ENCODE peak calls at places on chromosomes 5 and 9, in seven cellular contexts. H is suprapubic skin, E is HCT116, J is transverse colon, C is GM12878, Q is endothelial cell of umbilical vein, B is stomach. W is an unnamed sample.
A peak's percentile ranks its signal among the peaks of the same experiment; 100 is the strongest.

GRCh38 chr9:93307468-93308157 is 123.7 kb downstream of the WNK2 start:
- DNase-seq in E (no peak), J (peak; percentile 3), C (no peak), H (peak; percentile 80), B (no peak), Q (no peak), W (peak; percentile 54)

GRCh38 chr9:129569506-129570449 is 51.1 kb downstream of the C9orf50 start:
- DNase-seq in B (peak; percentile 37), H (no peak), J (no peak), E (peak; percentile 81), Q (peak; percentile 30), C (no peak), W (no peak)

GRCh38 chr5:35821513-35821912 is 35.2 kb upstream of the IL7R start:
- DNase-seq in Q (no peak), E (no peak), J (no peak), B (no peak), C (no peak), H (no peak), W (no peak)

GRCh38 chr9:131735238-131736181 is 4.4 kb downstream of the RAPGEF1 start:
- DNase-seq in E (no peak), J (peak; percentile 72), H (no peak), B (peak; percentile 56), C (no peak), Q (peak; percentile 72), W (no peak)

GRCh38 chr5:172123269-172123692 is 64.7 kb downstream of the STK10 start:
- DNase-seq in H (no peak), B (peak; percentile 56), C (no peak), E (no peak), Q (no peak), J (peak; percentile 47), W (no peak)

GRCh38 chr9:129720865-129721545 is 31.8 kb downstream of the PTGES start:
- DNase-seq in B (no peak), E (no peak), C (no peak), H (no peak), Q (no peak), J (no peak), W (no peak)

GRCh38 chr5:54443264-54443663 is 12.2 kb upstream of the HSPB3 start:
- DNase-seq in H (no peak), Q (peak; percentile 51), C (no peak), B (no peak), J (no peak), E (peak; percentile 8), W (no peak)

GRCh38 chr9:107020040-107020530 is 157.1 kb downstream of the ZNF462 start:
- DNase-seq in E (no peak), B (no peak), J (no peak), Q (no peak), C (peak; percentile 50), H (no peak), W (no peak)

GRCh38 chr5:14521748-14522147 is 59.8 kb upstream of the OTULINL start:
- DNase-seq in Q (no peak), E (no peak), C (no peak), J (no peak), H (no peak), B (no peak), W (no peak)

GRCh38 chr5:122458278-122458872 is 146.3 kb downstream of the SNCAIP start:
- DNase-seq in J (no peak), C (no peak), H (no peak), E (peak; percentile 21), B (no peak), Q (peak; percentile 9), W (no peak)

GRCh38 chr9:5621327-5621726 is 7.6 kb upstream of the RIC1 start:
- DNase-seq in E (peak; percentile 63), H (no peak), C (no peak), Q (peak; percentile 69), J (no peak), B (no peak), W (no peak)

GRCh38 chr9:36993933-36994764 is 39.9 kb downstream of the PAX5 start:
- DNase-seq in J (peak; percentile 64), E (no peak), H (no peak), C (peak; percentile 86), B (no peak), Q (no peak), W (peak; percentile 94)

GRCh38 chr9:136078498-136079011 is 16.5 kb downstream of the NACC2 start:
- DNase-seq in J (no peak), E (no peak), C (no peak), B (no peak), Q (no peak), H (no peak), W (no peak)

GRCh38 chr5:2286250-2286649 is 403.5 kb upstream of the IRX4 start:
- DNase-seq in C (no peak), B (no peak), E (no peak), Q (no peak), H (no peak), J (no peak), W (no peak)

GRCh38 chr9:36450110-36450732 is 50.2 kb upstream of the RNF38 start:
- DNase-seq in H (no peak), J (no peak), Q (peak; percentile 50), E (peak; percentile 22), B (no peak), C (no peak), W (no peak)

GRCh38 chr9:124861342-124862229 is at the start of the genes ARPC5L and RPL35:
- DNase-seq in Q (peak; percentile 94), E (peak; percentile 83), H (peak; percentile 98), C (peak; percentile 80), J (peak; percentile 97), B (peak; percentile 96), W (peak; percentile 99)

GRCh38 chr9:129491486-129491855 is 129.4 kb downstream of the C9orf50 start:
- DNase-seq in J (peak; percentile 56), H (no peak), E (no peak), Q (peak; percentile 30), B (peak; percentile 78), C (no peak), W (peak; percentile 90)

GRCh38 chr9:138077898-138078540 is 200.4 kb downstream of the CACNA1B start:
- DNase-seq in J (no peak), Q (no peak), B (peak; percentile 23), H (peak; percentile 54), E (no peak), C (no peak), W (peak; percentile 36)

GRCh38 chr5:66179297-66180051 is 35.4 kb downstream of the SREK1 start:
- DNase-seq in H (no peak), B (no peak), E (no peak), J (no peak), Q (no peak), C (no peak), W (no peak)

GRCh38 chr5:140821375-140822280 is at the start of gene PCDHA5:
- DNase-seq in H (no peak), Q (peak; percentile 38), C (no peak), J (no peak), E (no peak), B (no peak), W (no peak)

GRCh38 chr5:5342784-5343183 is 79.7 kb upstream of the ICE1 start:
- DNase-seq in H (no peak), J (no peak), B (no peak), Q (no peak), C (no peak), E (no peak), W (no peak)

GRCh38 chr9:117722108-117722761 is 18.0 kb downstream of the TLR4 start:
- DNase-seq in C (no peak), J (no peak), B (no peak), H (no peak), Q (no peak), E (no peak), W (no peak)

GRCh38 chr9:117723986-117724654 is 19.9 kb downstream of the TLR4 start:
- DNase-seq in Q (no peak), C (no peak), B (no peak), E (no peak), H (no peak), J (peak; percentile 17), W (peak; percentile 66)

GRCh38 chr9:117729375-117729774 is 25.2 kb downstream of the TLR4 start:
- DNase-seq in B (no peak), J (no peak), C (no peak), H (no peak), E (no peak), Q (no peak), W (no peak)

GRCh38 chr9:117720987-117721386 is 16.8 kb downstream of the TLR4 start:
- DNase-seq in H (no peak), B (no peak), J (no peak), E (no peak), C (no peak), Q (no peak), W (no peak)

DNA sequence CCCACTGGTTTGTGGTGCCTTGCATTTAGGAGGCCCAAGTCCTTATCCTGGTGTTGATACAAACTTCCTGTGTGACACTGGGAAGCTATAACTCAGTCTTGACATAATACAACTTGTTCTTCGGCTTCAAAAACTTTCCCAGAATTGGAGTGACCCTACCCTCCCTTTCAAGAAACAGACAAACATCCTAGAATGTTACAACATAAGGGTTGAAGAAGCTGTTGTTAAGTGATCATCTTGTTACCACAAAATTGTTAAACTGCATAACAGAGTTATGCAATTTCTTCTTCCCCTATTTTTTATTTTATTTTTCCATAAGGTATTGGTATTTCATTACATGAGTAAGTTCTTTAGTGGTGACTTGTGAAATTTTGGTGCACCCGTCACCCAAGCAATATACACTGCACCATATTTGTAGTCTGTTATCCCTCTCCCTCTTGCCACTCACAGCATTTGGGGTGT is 21.3 kb downstream of the TLR4 start:
- DNase-seq in J (no peak), Q (no peak), H (no peak), C (no peak), B (no peak), E (no peak), W (no peak)
- TF ChIP-seq POLR2AphosphoS5 in J (peak; percentile 34), Q (no peak), H (peak; percentile 61), C (no peak), B (peak; percentile 19), E (no peak), W (no peak)

DNA sequence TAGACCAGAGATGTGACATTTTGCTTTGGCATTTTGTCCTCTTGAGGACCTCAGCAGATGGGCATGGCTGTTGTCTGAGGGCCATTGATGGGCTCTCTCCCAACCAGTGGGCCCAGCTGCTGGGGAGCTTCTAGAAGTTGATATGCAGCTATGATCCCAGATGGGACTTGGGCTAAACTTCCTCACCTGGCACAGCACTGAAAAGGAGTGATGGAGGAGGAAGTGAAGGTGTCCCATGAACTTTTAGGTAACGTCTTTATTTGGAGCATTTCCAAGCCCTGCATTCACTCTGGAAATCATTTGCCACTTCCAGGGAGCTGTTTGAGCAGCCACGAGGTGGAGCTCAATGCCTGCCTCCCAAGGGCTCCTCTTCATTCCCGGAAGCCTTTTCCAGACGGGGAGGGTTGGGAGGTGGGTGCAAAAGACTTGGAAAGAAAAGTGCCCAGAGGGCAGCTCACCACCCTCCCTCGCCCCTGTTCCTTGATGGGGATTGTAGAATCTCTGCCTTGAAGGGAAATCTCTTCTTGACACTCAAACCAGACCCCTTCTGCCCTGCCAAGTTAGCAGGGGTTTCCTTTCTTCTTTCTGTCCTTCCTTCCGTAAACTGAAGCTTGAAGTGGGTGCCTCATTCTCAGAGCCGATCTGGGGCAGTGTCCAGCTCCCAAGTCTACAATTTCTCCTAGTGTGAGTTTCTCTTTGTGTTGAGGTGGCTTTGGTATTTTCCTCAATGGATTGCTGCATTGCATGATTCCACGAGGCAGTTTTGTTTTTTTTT is 18.1 kb upstream of the NEUROG1 start:
- DNase-seq in H (no peak), B (peak; percentile 40), Q (no peak), C (no peak), E (peak; percentile 43), J (peak; percentile 52), W (peak; percentile 42)
- TF ChIP-seq CTCF in H (peak; percentile 27), B (no peak), Q (no peak), C (no peak), E (peak; percentile 65), J (peak; percentile 17), W (no peak)

GRCh38 chr5:179699640-179700298 is 1.0 kb downstream of the CANX start:
- DNase-seq in H (no peak), E (no peak), B (no peak), Q (peak; percentile 60), C (no peak), J (peak; percentile 27), W (no peak)
- TF ChIP-seq POLR2A in H (no peak), E (no peak), B (no peak), Q (no peak), C (peak; percentile 61), J (no peak), W (no peak)

GRCh38 chr5:77292026-77292757 is 81.7 kb downstream of the PDE8B start:
- DNase-seq in B (no peak), Q (no peak), H (no peak), C (no peak), E (no peak), J (no peak), W (no peak)
- TF ChIP-seq POLR2AphosphoS5 in B (no peak), Q (no peak), H (no peak), C (no peak), E (no peak), J (no peak), W (no peak)

W was measured in spleen.